ENCODE peak calls at places on chromosomes 6 and 20, in ten cellular contexts. Z, Y, X, F, A, U, T, O, M and J are unnamed samples.

GRCh38 chr6:134345780-134346179 is 27.9 kb upstream of the SGK1 start:
- DNase-seq in Z (no peak), Y (no peak), X (no peak), F (no peak), A (no peak), U (no peak), T (no peak), O (no peak), M (no peak), J (no peak)

GRCh38 chr6:38573800-38574395 is 65.8 kb downstream of the BTBD9 start:
- DNase-seq in Z (no peak), Y (no peak), X (no peak), F (no peak), A (no peak), U (no peak), T (no peak), O (no peak), M (no peak), J (no peak)

GRCh38 chr6:85482206-85483040 is 32.5 kb downstream of the NT5E start:
- DNase-seq in Z (no peak), Y (no peak), X (no peak), F (peak; percentile 37), A (no peak), U (no peak), T (no peak), O (no peak), M (no peak), J (no peak)

GRCh38 chr6:35543459-35544193 is 30.9 kb upstream of the TULP1 start:
- DNase-seq in Z (no peak), Y (no peak), X (no peak), F (no peak), A (peak; percentile 72), U (no peak), T (peak; percentile 63), O (no peak), M (no peak), J (no peak)

GRCh38 chr6:82567621-82568020 is 204.0 kb downstream of the TPBG start:
- DNase-seq in Z (no peak), Y (no peak), X (no peak), F (no peak), A (no peak), U (peak; percentile 68), T (no peak), O (no peak), M (no peak), J (no peak)

GRCh38 chr6:52065621-52066020 is 21.8 kb downstream of the PKHD1 start:
- DNase-seq in Z (no peak), Y (no peak), X (no peak), F (no peak), A (no peak), U (peak; percentile 90), T (no peak), O (peak; percentile 64), M (no peak), J (no peak)

GRCh38 chr6:122564230-122564629 is 46.0 kb upstream of the PKIB start:
- DNase-seq in Z (no peak), Y (no peak), X (no peak), F (no peak), A (no peak), U (peak; percentile 17), T (no peak), O (no peak), M (no peak), J (no peak)

GRCh38 chr6:18151801-18152200 is 3.1 kb downstream of the TPMT start:
- DNase-seq in Z (no peak), Y (no peak), X (no peak), F (no peak), A (no peak), U (no peak), T (no peak), O (no peak), M (no peak), J (no peak)

GRCh38 chr6:148835920-148836441 is 89.2 kb downstream of the UST start:
- DNase-seq in Z (no peak), Y (no peak), X (no peak), F (no peak), A (no peak), U (peak; percentile 81), T (no peak), O (no peak), M (peak; percentile 75), J (peak; percentile 41)

GRCh38 chr6:138088307-138088744 is 18.9 kb downstream of the PERP start:
- DNase-seq in Z (no peak), Y (peak; percentile 59), X (no peak), F (no peak), A (no peak), U (peak; percentile 87), T (no peak), O (peak; percentile 86), M (peak; percentile 91), J (no peak)

GRCh38 chr6:111184827-111185567 is 97.7 kb downstream of the SLC16A10 start:
- DNase-seq in Z (no peak), Y (no peak), X (no peak), F (no peak), A (no peak), U (no peak), T (no peak), O (no peak), M (no peak), J (no peak)

GRCh38 chr6:36734486-36735060 is 36.9 kb downstream of the RAB44 start:
- DNase-seq in Z (no peak), Y (no peak), X (no peak), F (no peak), A (no peak), U (no peak), T (no peak), O (no peak), M (no peak), J (no peak)

GRCh38 chr6:36729169-36729549 is 31.5 kb downstream of the RAB44 start:
- DNase-seq in Z (no peak), Y (no peak), X (no peak), F (no peak), A (no peak), U (no peak), T (no peak), O (no peak), M (no peak), J (no peak)

GRCh38 chr6:36733300-36733699 is 35.7 kb downstream of the RAB44 start:
- DNase-seq in Z (no peak), Y (no peak), X (no peak), F (no peak), A (no peak), U (no peak), T (no peak), O (no peak), M (no peak), J (no peak)

GRCh38 chr6:36730424-36731380 is 33.1 kb downstream of the RAB44 start:
- DNase-seq in Z (no peak), Y (no peak), X (no peak), F (no peak), A (no peak), U (no peak), T (peak; percentile 2), O (no peak), M (no peak), J (no peak)

DNA sequence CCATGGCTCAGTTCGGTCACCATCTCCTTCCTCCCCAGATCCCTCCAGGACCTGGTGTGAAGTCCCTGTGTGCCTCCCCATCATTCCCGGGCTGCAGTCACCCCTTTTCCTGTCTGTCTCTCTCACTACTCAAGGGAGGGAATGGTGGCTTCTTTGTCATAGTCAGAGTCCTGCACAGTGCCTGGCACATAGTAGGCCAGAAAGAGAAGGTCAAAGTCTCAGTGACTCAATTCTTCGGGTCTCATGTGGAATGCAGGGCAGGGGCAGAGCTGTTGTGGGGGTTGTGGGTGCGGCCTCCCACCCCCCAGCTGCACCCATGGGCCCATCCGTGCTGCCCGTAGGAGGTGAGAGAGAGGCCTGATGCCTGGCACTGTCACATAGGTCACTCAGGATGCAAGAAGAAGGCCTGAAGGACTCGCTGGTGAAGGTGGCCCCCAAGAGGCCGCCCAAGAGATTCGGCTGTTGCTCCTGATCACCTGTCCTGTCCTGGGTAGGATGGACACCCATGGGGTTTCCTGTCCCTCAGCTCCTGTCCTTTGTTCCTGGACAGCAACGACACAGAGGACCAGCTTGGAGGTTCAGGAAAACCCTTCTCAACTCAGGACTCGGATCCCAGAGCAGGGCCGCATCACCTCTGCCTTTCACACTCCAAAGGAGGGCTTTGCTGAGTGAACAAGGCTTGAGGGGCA is 34.1 kb downstream of the RAB44 start:
- DNase-seq in Z (no peak), Y (no peak), X (no peak), F (no peak), A (no peak), U (no peak), T (no peak), O (no peak), M (no peak), J (no peak)
- TF ChIP-seq CTCF in Z (no peak), Y (no peak), X (no peak), F (no peak), A (no peak), U (no peak), T (no peak), O (no peak), M (no peak), J (no peak)

DNA sequence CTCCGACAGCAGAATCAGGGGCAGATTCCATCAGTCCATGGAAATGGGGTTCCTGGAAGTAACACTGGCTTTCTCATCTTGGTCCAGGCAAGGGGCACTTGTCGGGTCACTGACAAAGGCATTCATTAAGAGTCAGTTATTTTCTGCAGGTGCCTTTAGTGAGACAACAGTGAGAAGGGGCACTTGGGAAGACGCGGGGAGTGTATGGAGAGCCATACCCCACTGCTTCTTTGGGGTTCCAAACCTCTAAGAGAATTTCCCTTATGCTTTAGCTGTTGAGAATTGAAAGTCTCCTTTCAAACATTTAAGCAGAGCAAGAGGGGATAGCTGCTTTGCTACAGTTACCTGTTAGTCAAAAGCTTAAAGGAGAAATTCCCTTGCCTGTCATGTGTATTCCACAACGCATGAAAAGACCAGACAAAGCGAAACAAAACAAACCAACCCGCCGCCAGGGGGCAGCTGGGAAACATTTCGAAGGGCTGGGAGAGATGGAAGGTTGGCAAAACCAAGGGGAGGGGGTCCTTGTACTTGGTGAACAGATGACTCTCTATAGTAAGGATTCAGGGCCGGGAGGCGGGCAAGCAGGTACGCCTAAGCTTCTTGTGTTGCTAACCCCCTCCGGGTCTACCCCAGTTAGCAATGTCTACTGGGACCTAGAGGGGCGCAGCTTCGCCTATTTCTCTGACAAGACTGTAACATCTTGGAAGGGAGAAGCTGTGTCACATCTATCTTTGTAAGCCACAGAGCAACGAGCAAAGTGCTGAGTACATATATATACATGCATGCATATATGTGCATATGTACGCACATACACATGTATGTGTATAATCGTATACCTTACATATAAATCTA is 474.9 kb upstream of the AGPAT4 start:
- DNase-seq in Z (no peak), Y (peak; percentile 51), X (peak; percentile 39), F (no peak), A (peak; percentile 87), U (peak; percentile 47), T (no peak), O (peak; percentile 8), M (no peak), J (peak; percentile 22)
- TF ChIP-seq CTCF in Z (no peak), Y (peak; percentile 28), X (no peak), F (no peak), A (peak; percentile 72), U (peak; percentile 65), T (peak; percentile 26), O (no peak), M (peak; percentile 61), J (peak; percentile 24)

GRCh38 chr6:63066053-63066704 is 145.1 kb upstream of the FKBP1C start:
- DNase-seq in Z (no peak), Y (no peak), X (no peak), F (no peak), A (no peak), U (peak; percentile 6), T (no peak), O (no peak), M (no peak), J (peak; percentile 9)
- TF ChIP-seq CTCF in Z (no peak), Y (peak; percentile 21), X (peak; percentile 48), F (no peak), A (no peak), U (peak; percentile 39), T (no peak), O (peak; percentile 16), M (no peak), J (peak; percentile 15)

GRCh38 chr20:3237958-3238615 is 903 bp downstream of the SLC4A11 start:
- DNase-seq in Z (no peak), Y (no peak), X (peak; percentile 57), F (no peak), A (peak; percentile 37), U (no peak), T (no peak), O (no peak), M (no peak), J (no peak)
- TF ChIP-seq CTCF in Z (no peak), Y (no peak), X (no peak), F (no peak), A (no peak), U (no peak), T (no peak), O (no peak), M (no peak), J (no peak)